ENCODE peak calls at places on chromosome 15, in eight cellular contexts. L, B, G, W, O, T, U and K are unnamed samples.

GRCh38 chr15:60962087-60962486 is 267.0 kb downstream of the RORA start:
- DNase-seq in L (no peak), B (no peak), G (no peak), W (no peak), O (no peak), T (no peak), U (no peak), K (no peak)

GRCh38 chr15:59292393-59292792 is 80.3 kb downstream of the MYO1E start:
- DNase-seq in L (no peak), B (peak), G (no peak), W (peak), O (peak), T (no peak), U (no peak), K (no peak)

GRCh38 chr15:58469432-58470353 is 37.9 kb downstream of the LIPC start:
- DNase-seq in L (peak), B (peak), G (no peak), W (peak), O (peak), T (peak), U (peak), K (no peak)

GRCh38 chr15:54803139-54803808 is 393.5 kb downstream of the RSL24D1 start:
- DNase-seq in L (no peak), B (no peak), G (no peak), W (no peak), O (no peak), T (no peak), U (peak), K (peak)

GRCh38 chr15:28128036-28128435 is 28.9 kb upstream of the OCA2 start:
- DNase-seq in L (no peak), B (no peak), G (peak), W (no peak), O (no peak), T (no peak), U (no peak), K (no peak)

GRCh38 chr15:30991301-30992072 is at the start of gene MTMR10:
- DNase-seq in L (peak), B (peak), G (peak), W (peak), O (peak), T (peak), U (peak), K (peak)

GRCh38 chr15:36888018-36888992 is 212.0 kb downstream of the MEIS2 start:
- DNase-seq in L (no peak), B (peak), G (no peak), W (peak), O (no peak), T (no peak), U (no peak), K (no peak)

GRCh38 chr15:32682569-32682968 is 35.2 kb upstream of the GREM1 start:
- DNase-seq in L (no peak), B (peak), G (no peak), W (peak), O (no peak), T (peak), U (peak), K (peak)

GRCh38 chr15:33029247-33029646 is 165.3 kb downstream of the FMN1 start:
- DNase-seq in L (no peak), B (no peak), G (no peak), W (no peak), O (no peak), T (no peak), U (no peak), K (peak)

GRCh38 chr15:89802986-89803820 is 11.4 kb downstream of the ANPEP start:
- DNase-seq in L (no peak), B (no peak), G (no peak), W (no peak), O (no peak), T (no peak), U (no peak), K (no peak)

GRCh38 chr15:76905855-76906254 is 715 bp upstream of the SCAPER start:
- DNase-seq in L (no peak), B (no peak), G (no peak), W (no peak), O (no peak), T (no peak), U (no peak), K (no peak)

GRCh38 chr15:62895139-62895866 is 147.2 kb upstream of the TPM1 start:
- DNase-seq in L (no peak), B (peak), G (no peak), W (peak), O (no peak), T (no peak), U (peak), K (peak)

GRCh38 chr15:74504418-74504817 is 36.6 kb upstream of the ARID3B start:
- DNase-seq in L (no peak), B (peak), G (no peak), W (no peak), O (no peak), T (no peak), U (no peak), K (no peak)

GRCh38 chr15:34065941-34066340 is 26.9 kb upstream of the AVEN start:
- DNase-seq in L (no peak), B (no peak), G (no peak), W (no peak), O (no peak), T (no peak), U (no peak), K (no peak)

GRCh38 chr15:71484080-71484479 is 326.3 kb upstream of the NR2E3 start:
- DNase-seq in L (no peak), B (no peak), G (no peak), W (no peak), O (no peak), T (no peak), U (no peak), K (no peak)

GRCh38 chr15:42081463-42081830 is 12.9 kb downstream of the PLA2G4D start:
- DNase-seq in L (no peak), B (no peak), G (no peak), W (no peak), O (no peak), T (no peak), U (no peak), K (no peak)

GRCh38 chr15:49380912-49381311 is 42.1 kb upstream of the FGF7 start:
- DNase-seq in L (no peak), B (no peak), G (no peak), W (no peak), O (peak), T (no peak), U (no peak), K (no peak)

GRCh38 chr15:97790180-97790579 is 170.3 kb upstream of the ARRDC4 start:
- DNase-seq in L (no peak), B (no peak), G (no peak), W (no peak), O (no peak), T (no peak), U (no peak), K (no peak)
- H3K4me3 ChIP-seq in L (no peak), B (no peak), G (no peak), W (no peak), O (no peak), T (no peak), U (no peak), K (no peak)

GRCh38 chr15:69015591-69015990 is 1.1 kb downstream of the NOX5 start:
- DNase-seq in L (no peak), B (no peak), G (no peak), W (no peak), O (no peak), T (no peak), U (no peak), K (no peak)

GRCh38 chr15:69017978-69018377 is 3.5 kb downstream of the NOX5 start:
- DNase-seq in L (no peak), B (no peak), G (no peak), W (no peak), O (peak), T (no peak), U (no peak), K (no peak)

GRCh38 chr15:69016021-69016595 is 1.6 kb downstream of the NOX5 start:
- DNase-seq in L (no peak), B (no peak), G (no peak), W (no peak), O (no peak), T (no peak), U (no peak), K (no peak)

GRCh38 chr15:69021895-69022294 is 7.4 kb downstream of the NOX5 start:
- DNase-seq in L (no peak), B (no peak), G (no peak), W (no peak), O (no peak), T (no peak), U (no peak), K (no peak)

DNA sequence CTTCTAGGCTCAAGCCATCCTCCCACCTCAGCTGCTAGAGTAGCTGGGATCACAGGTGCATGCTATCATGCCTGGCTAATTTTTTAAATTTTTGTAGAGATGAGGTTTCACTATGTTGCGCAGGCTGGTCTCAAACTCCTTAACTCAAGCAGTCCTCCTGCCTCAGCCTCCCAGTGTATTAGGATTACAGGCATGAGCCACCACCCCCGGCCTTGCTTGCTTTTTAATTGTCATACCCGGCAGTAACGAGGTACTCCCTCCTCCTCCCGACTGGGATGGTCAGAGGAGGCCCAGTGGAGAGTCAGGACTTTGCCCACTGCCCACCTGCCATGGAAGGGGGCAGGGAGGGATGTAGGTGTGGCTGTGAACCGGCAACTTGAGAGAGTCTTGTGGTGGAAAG is 4.5 kb downstream of the NOX5 start:
- DNase-seq in L (no peak), B (no peak), G (no peak), W (no peak), O (no peak), T (no peak), U (no peak), K (no peak)
- H3K4me3 ChIP-seq in L (no peak), B (no peak), G (no peak), W (no peak), O (no peak), T (no peak), U (no peak), K (no peak)

DNA sequence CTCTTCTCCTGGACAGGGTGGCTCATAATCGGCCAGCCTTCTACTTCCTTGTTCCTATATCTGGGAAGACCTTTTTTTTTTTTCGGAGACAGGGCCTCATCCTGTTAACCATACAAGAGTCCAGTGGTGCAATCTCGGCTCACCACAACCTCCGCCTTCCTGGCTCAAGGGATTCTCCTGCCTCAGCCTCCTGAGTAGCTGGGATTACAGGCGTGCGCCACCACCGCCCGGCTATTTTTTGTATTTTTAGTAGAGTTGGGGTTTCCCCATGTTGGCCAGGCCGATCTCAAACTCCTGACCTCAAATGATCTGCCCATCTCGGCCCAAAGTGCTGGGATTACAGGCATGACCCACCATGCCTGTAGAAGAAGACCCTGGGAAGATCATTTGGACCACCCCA is 4.5 kb downstream of the PLEKHO2 start:
- DNase-seq in L (no peak), B (no peak), G (no peak), W (no peak), O (no peak), T (no peak), U (no peak), K (no peak)
- H3K4me3 ChIP-seq in L (no peak), B (no peak), G (peak), W (no peak), O (no peak), T (no peak), U (no peak), K (no peak)

GRCh38 chr15:85870216-85871014 is 75.7 kb upstream of the KLHL25 start:
- DNase-seq in L (no peak), B (no peak), G (no peak), W (no peak), O (no peak), T (no peak), U (no peak), K (no peak)
- H3K4me3 ChIP-seq in L (no peak), B (no peak), G (no peak), W (no peak), O (no peak), T (no peak), U (no peak), K (no peak)

GRCh38 chr15:91855241-91855640 is 1.7 kb downstream of the SLCO3A1 start:
- DNase-seq in L (no peak), B (no peak), G (no peak), W (no peak), O (no peak), T (no peak), U (no peak), K (no peak)
- H3K4me3 ChIP-seq in L (no peak), B (no peak), G (peak), W (no peak), O (peak), T (no peak), U (no peak), K (no peak)

DNA sequence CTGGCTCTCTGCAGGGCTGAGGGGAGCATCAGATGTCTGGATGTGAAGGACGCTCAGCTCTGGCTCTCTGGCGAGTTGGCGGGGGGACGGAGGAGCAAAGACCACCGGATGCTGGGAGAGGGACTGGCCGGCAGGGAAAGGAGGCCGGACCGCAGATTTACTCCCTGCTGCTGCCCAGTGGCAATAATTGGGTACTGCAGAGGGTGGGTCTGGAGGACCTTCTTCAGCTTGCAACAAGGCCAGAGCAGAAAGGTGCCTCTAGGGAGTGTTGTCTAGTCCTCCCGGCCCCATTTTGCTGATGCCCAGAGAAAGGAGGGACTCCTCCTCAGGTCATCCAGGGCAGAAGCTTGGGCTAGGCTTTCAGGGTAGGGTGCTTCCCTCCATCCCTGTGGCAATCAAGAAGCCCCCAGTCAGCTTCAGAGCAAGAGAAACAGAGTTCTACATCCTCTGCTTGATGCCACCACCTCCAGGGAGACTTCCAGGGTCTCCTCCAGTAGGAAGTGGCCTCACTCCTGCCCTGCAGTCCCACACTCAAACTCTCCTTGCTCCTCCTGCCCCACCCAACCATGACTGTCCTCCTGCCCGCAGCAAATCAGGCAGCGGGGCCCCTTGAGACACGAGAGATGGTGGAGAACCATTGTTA is 20.3 kb upstream of the CSPG4 start:
- DNase-seq in L (peak), B (peak), G (peak), W (peak), O (peak), T (peak), U (peak), K (no peak)
- H3K4me3 ChIP-seq in L (no peak), B (no peak), G (no peak), W (no peak), O (no peak), T (no peak), U (no peak), K (no peak)

DNA sequence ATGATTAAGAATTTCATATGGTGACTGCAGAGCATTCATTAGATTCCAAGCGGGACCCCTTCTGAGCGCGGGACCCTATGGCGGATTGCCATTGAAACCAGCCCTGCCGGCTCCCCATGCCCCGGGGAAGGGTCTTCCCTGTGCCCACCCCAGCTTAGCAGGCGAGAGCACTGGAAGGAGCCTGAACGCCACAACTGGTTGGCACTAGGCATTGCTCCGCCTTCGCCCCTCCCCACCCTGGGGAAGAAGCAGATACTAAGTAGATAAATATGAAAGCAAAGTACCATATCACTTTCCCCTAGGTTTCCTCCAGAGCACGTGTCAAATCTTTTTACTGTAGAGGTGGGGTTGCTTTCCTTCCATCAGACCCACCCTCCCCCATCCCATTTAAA is 70.7 kb downstream of the CYP19A1 start:
- DNase-seq in L (peak), B (no peak), G (no peak), W (no peak), O (peak), T (no peak), U (no peak), K (no peak)
- H3K4me3 ChIP-seq in L (no peak), B (peak), G (peak), W (peak), O (peak), T (peak), U (peak), K (peak)

GRCh38 chr15:88623632-88624031 is 2.5 kb downstream of the AEN start:
- DNase-seq in L (no peak), B (no peak), G (no peak), W (no peak), O (no peak), T (no peak), U (no peak), K (no peak)
- H3K4me3 ChIP-seq in L (no peak), B (peak), G (no peak), W (peak), O (peak), T (no peak), U (peak), K (no peak)